ENCODE peak calls at places on chromosomes 4 and X, in six cellular contexts. X is transverse colon, B is H1, W is ovary, L is A549, D is tibial nerve. J is an unnamed sample.

GRCh38 chr4:156251373-156252065 is 297.9 kb upstream of the CTSO start:
- DNase-seq in B (no peak), L (no peak), X (no peak), D (no peak), W (no peak), J (no peak)

GRCh38 chr4:137510866-137511265 is 21.4 kb downstream of the PCDH18 start:
- DNase-seq in X (no peak), D (no peak), B (no peak), L (no peak), W (no peak), J (no peak)

GRCh38 chr4:26410385-26411293 is 79.6 kb downstream of the CCKAR start:
- DNase-seq in X (no peak), D (no peak), L (peak), B (no peak), W (no peak), J (no peak)

GRCh38 chrX:9467181-9467580 is 2.3 kb downstream of the TBL1X start:
- DNase-seq in X (no peak), D (no peak), L (no peak), B (no peak), W (no peak), J (no peak)

GRCh38 chrX:17792842-17793241 is 55.5 kb downstream of the SCML1 start:
- DNase-seq in B (no peak), X (no peak), D (no peak), W (no peak), L (no peak), J (no peak)

GRCh38 chrX:12978205-12979010 is 3.5 kb downstream of the TMSB4X start:
- DNase-seq in X (peak), D (no peak), B (no peak), W (peak), L (no peak), J (no peak)

GRCh38 chrX:130196453-130196852 is 24.7 kb downstream of the RAB33A start:
- DNase-seq in B (no peak), L (no peak), D (no peak), W (no peak), X (no peak), J (no peak)

GRCh38 chrX:107935200-107935599 is 47.0 kb downstream of the TEX13B start:
- DNase-seq in B (no peak), L (no peak), D (no peak), W (no peak), X (no peak), J (no peak)

GRCh38 chrX:8711401-8711800 is 20.5 kb downstream of the ANOS1 start:
- DNase-seq in B (no peak), W (no peak), L (no peak), X (no peak), D (no peak), J (no peak)

GRCh38 chr4:73853246-73853704 is at the start of gene PF4V1:
- DNase-seq in L (no peak), W (peak), B (no peak), D (no peak), X (peak), J (peak)

GRCh38 chr4:126697748-126698147 is 935.0 kb upstream of the INTU start:
- DNase-seq in D (no peak), W (no peak), L (no peak), B (no peak), X (no peak), J (no peak)

GRCh38 chr4:185742766-185743165 is 69.2 kb downstream of the SORBS2 start:
- DNase-seq in B (no peak), L (no peak), X (no peak), W (no peak), D (no peak), J (no peak)

GRCh38 chr4:126794363-126794762 is 838.4 kb upstream of the INTU start:
- DNase-seq in B (no peak), W (no peak), X (no peak), L (no peak), D (no peak), J (no peak)

GRCh38 chrX:100447563-100448397 is 37.7 kb upstream of the PCDH19 start:
- DNase-seq in D (peak), L (peak), B (no peak), X (peak), W (peak), J (peak)

GRCh38 chr4:38711066-38711465 is 47.1 kb downstream of the KLF3 start:
- DNase-seq in W (no peak), X (no peak), B (no peak), D (no peak), L (no peak), J (no peak)

GRCh38 chr4:25859429-25860148 is 3.2 kb downstream of the SEL1L3 start:
- DNase-seq in D (no peak), X (no peak), L (no peak), B (no peak), W (no peak), J (no peak)

GRCh38 chr4:112083587-112084347 is 61.5 kb upstream of the FAM241A start:
- DNase-seq in D (no peak), X (no peak), B (no peak), W (no peak), L (peak), J (no peak)

GRCh38 chr4:74094227-74094626 is 4.8 kb downstream of the CXCL2 start:
- DNase-seq in B (no peak), X (no peak), D (no peak), W (no peak), L (no peak), J (no peak)

GRCh38 chr4:145216532-145216931 is 36.1 kb upstream of the OTUD4 start:
- DNase-seq in B (no peak), X (no peak), L (no peak), W (no peak), D (no peak), J (no peak)

GRCh38 chr4:169791527-169792156 is 33.9 kb upstream of the HPF1 start:
- DNase-seq in D (peak), W (peak), B (peak), X (peak), L (peak), J (no peak)

GRCh38 chr4:136634121-136634520 is 898.2 kb downstream of the PCDH18 start:
- DNase-seq in B (no peak), W (no peak), X (no peak), L (no peak), D (no peak), J (no peak)

DNA sequence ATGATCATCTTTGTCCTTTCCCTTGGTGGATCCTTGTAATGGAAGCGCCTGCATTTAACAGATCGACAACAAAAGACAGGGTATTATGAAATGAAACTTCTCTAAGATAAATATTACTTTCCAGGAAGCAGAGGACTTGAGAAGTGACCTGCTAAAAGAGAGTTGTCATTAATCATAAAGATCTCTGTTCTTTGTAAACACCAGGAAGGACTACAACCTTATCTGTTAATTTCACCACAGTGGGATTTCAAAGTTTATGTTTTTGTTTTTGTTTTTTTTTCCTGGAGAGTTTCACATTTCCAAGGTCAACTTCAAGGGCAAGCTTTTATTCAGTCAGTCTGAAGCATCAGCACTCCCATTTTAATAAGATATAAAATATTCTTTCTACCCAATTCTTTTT is 170.9 kb downstream of the RCHY1 start:
- DNase-seq in B (no peak), L (no peak), W (no peak), D (no peak), X (no peak), J (no peak)
- TF ChIP-seq POLR2A in B (no peak), L (no peak), W (no peak), D (no peak), X (no peak), J (no peak)

DNA sequence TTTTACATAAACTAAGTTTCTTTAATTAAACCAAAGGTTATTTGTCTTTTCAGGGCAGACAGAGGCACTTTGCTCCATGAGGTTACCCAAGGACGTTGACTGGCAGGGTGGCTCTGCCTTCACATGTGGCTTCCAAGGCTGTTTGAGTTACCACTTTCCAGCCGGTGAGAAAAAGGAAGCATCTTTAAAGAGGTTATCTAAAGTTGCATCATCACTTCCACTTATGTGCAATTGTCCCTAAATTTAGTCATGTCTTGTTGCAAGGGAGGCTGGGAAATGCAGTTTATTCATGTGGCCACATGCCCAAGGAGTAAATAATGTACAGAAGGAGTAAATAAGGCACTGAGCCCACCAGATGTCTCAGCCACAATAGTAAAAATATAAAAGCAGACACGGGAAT is 29.0 kb upstream of the RAP1GDS1 start:
- DNase-seq in L (no peak), B (no peak), X (no peak), W (no peak), D (no peak), J (no peak)
- TF ChIP-seq EP300 in L (no peak), B (no peak), X (no peak), W (no peak), D (no peak), J (no peak)

DNA sequence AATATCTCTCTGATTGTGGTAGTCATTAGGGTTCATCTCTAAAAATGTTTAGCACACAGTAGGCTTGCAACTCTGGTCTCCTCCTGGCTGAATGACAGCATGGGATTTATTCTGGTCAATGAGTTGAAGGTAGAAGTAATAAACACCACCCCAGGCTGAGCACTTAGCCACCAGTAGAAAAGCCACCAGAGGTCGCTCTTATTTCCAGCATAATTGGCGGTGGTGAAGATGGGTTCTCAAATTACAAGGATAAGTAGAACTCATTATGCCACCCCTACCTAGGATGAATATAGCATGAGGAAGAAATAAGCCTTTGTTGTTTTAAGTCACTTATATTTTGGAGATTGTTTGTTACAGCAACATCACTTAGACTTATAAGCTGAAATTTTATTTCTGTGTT is 302.7 kb downstream of the GPM6A start:
- DNase-seq in L (no peak), W (no peak), D (no peak), B (peak), X (no peak), J (no peak)
- TF ChIP-seq CTCF in L (no peak), W (no peak), D (no peak), B (no peak), X (no peak), J (no peak)

DNA sequence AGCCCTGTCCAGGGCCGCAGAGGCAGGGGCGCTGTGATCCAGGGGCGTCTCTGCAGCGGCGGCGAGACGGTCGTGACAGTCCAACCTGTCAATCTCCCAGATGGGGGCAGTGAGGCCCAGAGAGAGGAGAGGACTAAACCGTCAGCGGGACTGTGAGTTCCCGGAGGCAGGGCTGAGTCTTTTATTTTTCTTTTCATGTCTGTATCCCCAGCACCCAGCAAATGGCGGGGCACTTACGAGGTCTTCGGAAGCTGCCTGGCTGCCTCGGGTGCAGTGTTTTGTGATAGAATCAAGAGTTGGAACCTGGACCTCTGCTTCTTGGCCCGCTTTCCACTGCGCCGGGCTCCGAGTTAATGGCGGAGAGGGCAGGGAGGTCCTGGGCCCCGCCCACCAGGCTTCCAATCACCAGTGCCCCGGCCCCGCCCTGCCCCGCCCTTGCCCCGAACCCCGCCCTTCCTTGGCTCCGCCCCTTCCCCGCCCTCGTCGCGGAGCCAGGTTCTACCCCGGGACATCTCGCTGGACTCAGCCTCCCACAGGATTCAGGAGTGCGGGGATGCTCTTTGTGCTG is 35.3 kb upstream of the GRPEL1 start:
- DNase-seq in D (peak), L (peak), W (peak), B (no peak), X (peak), J (peak)
- TF ChIP-seq POLR2A in D (peak), L (peak), W (no peak), B (peak), X (peak), J (peak)

GRCh38 chr4:110183643-110184042 is 14.8 kb downstream of the ELOVL6 start:
- DNase-seq in D (no peak), L (no peak), X (no peak), W (no peak), B (no peak), J (no peak)

GRCh38 chr4:110188113-110188512 is 10.3 kb downstream of the ELOVL6 start:
- DNase-seq in X (no peak), W (no peak), B (no peak), L (no peak), D (no peak), J (no peak)

GRCh38 chr4:110184124-110184790 is 14.2 kb downstream of the ELOVL6 start:
- DNase-seq in W (no peak), B (peak), L (no peak), X (no peak), D (no peak), J (no peak)

GRCh38 chr4:110184791-110185155 is 13.6 kb downstream of the ELOVL6 start:
- DNase-seq in B (no peak), D (no peak), W (no peak), L (no peak), X (no peak), J (no peak)

DNA sequence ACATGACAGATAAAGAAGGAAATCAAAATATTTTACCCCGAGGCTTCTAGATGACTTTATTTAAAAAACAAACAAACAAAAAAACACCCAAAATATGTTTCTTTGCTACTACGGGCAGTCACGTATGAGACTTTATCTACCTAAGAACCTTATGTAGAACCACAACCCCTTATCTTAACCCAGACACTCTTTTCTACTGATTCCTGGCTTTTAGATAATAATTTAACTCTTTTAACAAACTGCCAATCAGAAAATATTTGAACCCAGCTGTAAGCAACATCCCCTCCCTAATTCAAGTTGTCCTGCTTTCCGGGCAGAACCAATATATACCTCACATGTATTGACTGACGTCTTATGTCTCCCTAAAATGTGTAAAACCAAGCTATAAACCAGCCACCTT is 15.4 kb downstream of the ELOVL6 start:
- DNase-seq in W (no peak), D (no peak), X (no peak), B (no peak), L (no peak), J (no peak)
- TF ChIP-seq EP300 in W (no peak), D (no peak), X (no peak), B (no peak), L (no peak), J (no peak)

DNA sequence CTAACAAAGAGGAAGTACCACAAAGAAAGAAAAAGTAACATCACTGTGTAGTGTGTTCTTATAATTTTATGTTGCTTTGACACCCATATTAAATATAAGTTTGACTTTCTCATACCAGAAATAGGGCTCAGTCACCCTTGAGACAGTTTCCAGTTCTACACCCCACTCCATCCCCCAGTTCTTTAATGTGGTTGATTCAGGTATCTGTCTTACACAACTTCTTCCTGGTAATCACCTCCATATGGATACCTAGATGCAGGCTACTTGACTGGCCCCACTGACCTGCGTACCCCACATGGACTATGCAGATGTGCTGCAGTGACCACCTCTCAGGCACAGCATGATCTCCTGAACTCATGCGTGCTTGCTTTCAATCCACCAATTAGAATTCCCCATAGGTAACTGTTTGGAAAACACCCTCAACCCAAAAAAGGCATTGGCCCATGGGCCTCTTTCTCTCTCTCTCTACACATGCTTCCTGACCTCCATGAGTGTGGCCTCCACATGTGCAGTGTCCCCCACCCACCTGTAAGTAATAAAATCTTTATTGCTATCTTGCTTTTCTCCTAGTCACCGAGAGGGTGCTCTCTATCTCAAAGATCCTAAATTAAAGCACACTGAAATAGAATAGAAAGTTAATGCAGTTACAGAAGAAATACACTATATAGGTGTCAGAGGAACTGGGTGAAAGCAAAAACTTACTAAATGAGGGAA is 98.3 kb downstream of the ZAR1 start:
- DNase-seq in D (no peak), X (no peak), W (no peak), L (no peak), B (no peak), J (no peak)
- TF ChIP-seq CTCF in D (no peak), X (peak), W (no peak), L (no peak), B (no peak), J (no peak)

GRCh38 chr4:177441061-177441802 is 1.0 kb downstream of the AGA start:
- DNase-seq in B (no peak), W (no peak), D (no peak), L (peak), X (peak), J (no peak)

GRCh38 chr4:177444911-177445736 is 2.9 kb upstream of the AGA start:
- DNase-seq in B (peak), W (no peak), L (no peak), X (no peak), D (no peak), J (no peak)

GRCh38 chr4:177446571-177446970 is 4.3 kb upstream of the AGA start:
- DNase-seq in X (no peak), W (no peak), D (no peak), B (no peak), L (no peak), J (no peak)

GRCh38 chr4:177442623-177443155 is 452 bp upstream of the AGA start:
- DNase-seq in X (no peak), L (no peak), W (no peak), B (no peak), D (no peak), J (no peak)

DNA sequence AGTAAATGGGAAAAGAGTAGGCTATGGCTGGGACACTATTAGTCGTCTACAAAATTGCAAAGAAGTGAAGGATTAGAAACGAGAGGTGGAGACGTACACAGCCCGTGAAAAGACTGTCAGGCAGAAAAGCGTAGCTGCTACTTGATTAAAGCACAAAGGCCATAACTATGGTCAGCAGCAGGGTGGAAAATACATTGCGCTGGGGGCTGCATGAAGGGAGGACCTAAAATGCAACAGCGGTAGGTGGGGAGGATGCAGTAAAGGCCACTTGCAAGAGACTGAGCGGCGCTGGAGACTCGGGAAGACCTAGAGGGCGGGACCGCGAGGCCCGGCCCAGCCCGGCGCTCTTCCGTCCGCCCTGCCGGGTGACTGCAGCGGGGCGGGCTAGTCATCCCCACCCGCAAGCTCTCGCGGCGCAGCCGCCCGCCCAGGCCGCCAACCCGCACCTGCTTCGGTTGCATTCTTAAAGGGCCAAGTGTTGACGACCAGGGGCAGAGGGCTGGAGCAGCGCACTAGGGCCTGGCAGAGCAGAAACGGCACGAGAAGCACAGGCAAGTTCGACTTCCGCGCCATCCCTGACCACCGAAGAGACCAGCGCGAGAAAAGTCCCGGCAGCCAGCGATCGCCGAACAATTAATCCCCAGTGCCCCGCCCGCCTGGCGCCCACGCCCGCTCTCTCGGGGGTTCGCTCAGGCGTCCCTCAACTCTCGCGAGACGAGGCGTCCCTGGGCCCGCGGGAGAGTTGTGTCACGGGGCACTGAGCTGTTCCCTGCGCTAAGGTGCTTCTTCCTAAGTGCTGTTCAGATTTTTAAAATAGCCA is at the start of gene AGA:
- DNase-seq in L (peak), D (peak), W (peak), X (peak), B (peak), J (peak)
- TF ChIP-seq POLR2A in L (peak), D (peak), W (peak), X (peak), B (peak), J (no peak)

DNA sequence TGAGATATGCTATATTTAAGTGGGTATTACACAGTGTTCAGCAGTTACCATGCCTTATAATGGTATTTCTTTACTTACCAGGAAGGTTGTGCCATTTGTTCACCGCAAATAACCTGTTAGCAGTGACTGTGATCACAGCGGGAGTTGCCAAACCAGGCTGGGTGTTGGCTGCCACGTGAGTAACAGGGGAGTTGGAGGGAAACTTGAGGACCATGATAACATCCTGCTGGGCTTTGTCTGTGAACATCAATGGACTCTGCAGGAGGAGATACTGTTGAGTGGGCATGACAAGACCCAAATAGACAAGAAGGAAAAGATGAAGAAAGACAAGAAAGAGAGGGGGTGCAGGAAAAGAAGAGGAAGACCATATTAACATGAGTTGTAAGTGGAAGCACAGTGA is 242.9 kb downstream of the DCLK2 start:
- DNase-seq in D (no peak), L (no peak), X (no peak), W (no peak), B (no peak), J (no peak)
- TF ChIP-seq EP300 in D (no peak), L (no peak), X (no peak), W (no peak), B (no peak), J (no peak)